ENCODE peak calls at places on chromosomes 11 and 22, in eight cellular contexts. G is tibial artery; T is cardiac muscle cell; M is IMR-90; E is HCT116; N is OCI-LY7; S is breast epithelium; P is CD8-positive, alpha-beta memory T cell. Q is an unnamed sample. For H3K9me3, the result is how much of the 10 kb centered on the place peaks cover.

GRCh38 chr11:130434521-130435223 is 6.3 kb upstream of the ADAMTS8 start:
- DNase-seq in G (peak), T (peak), M (peak), E (peak), N (peak), S (peak), P (peak), Q (peak)

GRCh38 chr11:60634151-60634550 is 65.3 kb upstream of the MS4A8 start:
- DNase-seq in G (no peak), T (peak), M (no peak), E (peak), N (peak), S (no peak), P (no peak), Q (peak)

GRCh38 chr11:119763071-119763715 is 34.2 kb upstream of the NECTIN1 start:
- DNase-seq in G (no peak), T (no peak), M (no peak), E (no peak), N (no peak), S (no peak), P (no peak), Q (no peak)

GRCh38 chr22:49712195-49712791 is 115.4 kb downstream of the BRD1 start:
- DNase-seq in G (no peak), T (peak), M (no peak), E (no peak), N (no peak), S (no peak), P (no peak), Q (no peak)

GRCh38 chr11:103359221-103359620 is 250.0 kb downstream of the DYNC2H1 start:
- DNase-seq in G (no peak), T (no peak), M (peak), E (no peak), N (no peak), S (no peak), P (no peak), Q (no peak)

GRCh38 chr11:128776434-128777284 is 82.8 kb downstream of the FLI1 start:
- DNase-seq in G (no peak), T (peak), M (peak), E (peak), N (peak), S (no peak), P (peak), Q (peak)

GRCh38 chr22:45309422-45310227 is at the start of gene FAM118A:
- DNase-seq in G (peak), T (peak), M (peak), E (peak), N (peak), S (peak), P (peak), Q (peak)

GRCh38 chr11:27592111-27592780 is 85.7 kb upstream of the LIN7C start:
- DNase-seq in G (no peak), T (no peak), M (peak), E (no peak), N (no peak), S (no peak), P (no peak), Q (no peak)

GRCh38 chr11:15379483-15379882 is 264.8 kb downstream of the INSC start:
- DNase-seq in G (no peak), T (no peak), M (no peak), E (no peak), N (no peak), S (no peak), P (no peak), Q (no peak)

GRCh38 chr22:22463855-22464540 is 44.5 kb downstream of the ZNF280B start:
- DNase-seq in G (no peak), T (peak), M (peak), E (peak), N (peak), S (no peak), P (peak), Q (peak)

GRCh38 chr11:115098037-115098436 is 406.2 kb downstream of the CADM1 start:
- DNase-seq in G (no peak), T (no peak), M (peak), E (no peak), N (no peak), S (no peak), P (no peak), Q (no peak)
- H3K9me3 ChIP-seq in G (under half), T (under half), M (under half), E (under half), N (under half), S (under half), P (under half), Q (under half)

GRCh38 chr11:63504054-63504453 is 1.8 kb upstream of the LGALS12 start:
- DNase-seq in G (no peak), T (no peak), M (no peak), E (no peak), N (no peak), S (no peak), P (no peak), Q (no peak)

GRCh38 chr11:63504933-63505586 is 824 bp upstream of the LGALS12 start:
- DNase-seq in G (no peak), T (no peak), M (no peak), E (no peak), N (no peak), S (no peak), P (no peak), Q (no peak)

GRCh38 chr11:63502252-63502820 is 3.5 kb upstream of the LGALS12 start:
- DNase-seq in G (no peak), T (no peak), M (no peak), E (no peak), N (no peak), S (no peak), P (no peak), Q (no peak)

GRCh38 chr11:63501236-63501635 is 4.6 kb upstream of the LGALS12 start:
- DNase-seq in G (no peak), T (no peak), M (no peak), E (no peak), N (no peak), S (no peak), P (no peak), Q (no peak)

GRCh38 chr11:63503492-63503891 is 2.4 kb upstream of the LGALS12 start:
- DNase-seq in G (no peak), T (no peak), M (no peak), E (no peak), N (no peak), S (no peak), P (no peak), Q (no peak)
- H3K9me3 ChIP-seq in G (under half), T (under half), M (under half), E (under half), N (under half), S (under half), P (under half), Q (under half)

GRCh38 chr11:61976813-61977475 is 9.5 kb upstream of the FTH1 start:
- DNase-seq in G (no peak), T (no peak), M (no peak), E (no peak), N (no peak), S (peak), P (no peak), Q (no peak)

GRCh38 chr11:61974766-61975631 is 7.6 kb upstream of the FTH1 start:
- DNase-seq in G (no peak), T (no peak), M (no peak), E (no peak), N (no peak), S (peak), P (no peak), Q (no peak)

GRCh38 chr11:61976420-61976800 is 9.0 kb upstream of the FTH1 start:
- DNase-seq in G (no peak), T (no peak), M (no peak), E (no peak), N (no peak), S (peak), P (no peak), Q (no peak)

GRCh38 chr11:61973603-61974162 is 6.2 kb upstream of the FTH1 start:
- DNase-seq in G (peak), T (no peak), M (no peak), E (no peak), N (no peak), S (peak), P (no peak), Q (no peak)

GRCh38 chr11:61975638-61976419 is 8.4 kb upstream of the FTH1 start:
- DNase-seq in G (no peak), T (no peak), M (no peak), E (no peak), N (no peak), S (peak), P (no peak), Q (no peak)
- H3K9me3 ChIP-seq in G (under half), T (under half), M (under half), E (under half), N (under half), S (under half), P (under half), Q (under half)

DNA sequence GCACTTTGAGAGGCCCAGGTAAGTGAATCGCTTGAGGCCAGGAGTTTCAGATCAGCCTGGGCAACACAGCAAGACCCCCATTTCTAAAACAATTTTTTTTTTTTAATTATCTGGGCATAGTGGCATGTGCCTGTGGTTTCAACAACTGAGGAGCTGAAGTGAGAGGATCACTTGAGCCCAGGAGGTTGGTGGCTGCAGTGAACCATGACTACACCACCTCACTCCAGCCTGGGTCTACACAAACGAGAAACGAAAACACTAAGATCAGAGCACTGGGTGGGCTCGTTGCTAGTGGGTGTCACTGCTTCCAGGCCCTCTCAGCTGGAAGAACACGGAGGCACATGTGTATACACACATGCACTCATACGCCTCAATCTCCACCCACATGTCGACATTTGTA is 4.1 kb upstream of the MOB2 start:
- DNase-seq in G (no peak), T (no peak), M (no peak), E (no peak), N (no peak), S (no peak), P (no peak), Q (no peak)
- H3K9me3 ChIP-seq in G (under half), T (under half), M (under half), E (under half), N (under half), S (under half), P (under half), Q (under half)

GRCh38 chr11:131665344-131665968 is 295.0 kb downstream of the NTM start:
- DNase-seq in G (no peak), T (no peak), M (no peak), E (no peak), N (no peak), S (no peak), P (no peak), Q (no peak)

GRCh38 chr11:131668867-131669780 is 298.7 kb downstream of the NTM start:
- DNase-seq in G (no peak), T (peak), M (peak), E (peak), N (peak), S (no peak), P (no peak), Q (peak)

GRCh38 chr11:131666617-131667016 is 296.2 kb downstream of the NTM start:
- DNase-seq in G (no peak), T (no peak), M (peak), E (no peak), N (no peak), S (no peak), P (no peak), Q (no peak)

GRCh38 chr11:131666006-131666405 is 295.6 kb downstream of the NTM start:
- DNase-seq in G (no peak), T (no peak), M (no peak), E (no peak), N (no peak), S (no peak), P (no peak), Q (no peak)

DNA sequence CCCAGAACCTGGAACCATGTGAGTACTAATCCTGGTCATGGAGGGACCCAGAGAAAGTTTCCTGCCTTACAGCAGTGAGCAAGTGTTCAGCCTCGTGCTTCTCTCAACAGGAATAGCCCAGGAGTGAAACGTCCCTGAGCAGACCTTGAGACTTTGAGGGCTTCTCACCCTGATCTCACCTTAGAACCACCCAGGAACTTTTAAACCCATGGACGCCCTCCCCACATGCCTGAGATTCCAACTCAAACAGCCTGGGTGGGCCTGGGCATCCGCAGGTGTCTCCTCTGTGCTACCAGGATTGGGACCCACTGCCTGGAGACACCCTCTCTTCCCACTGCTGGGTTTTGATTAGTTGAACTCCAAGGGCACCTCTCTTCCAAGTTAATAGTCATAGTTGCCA is 297.2 kb downstream of the NTM start:
- DNase-seq in G (no peak), T (no peak), M (no peak), E (no peak), N (no peak), S (no peak), P (no peak), Q (no peak)
- H3K9me3 ChIP-seq in G (under half), T (under half), M (under half), E (under half), N (under half), S (under half), P (under half), Q (under half)

DNA sequence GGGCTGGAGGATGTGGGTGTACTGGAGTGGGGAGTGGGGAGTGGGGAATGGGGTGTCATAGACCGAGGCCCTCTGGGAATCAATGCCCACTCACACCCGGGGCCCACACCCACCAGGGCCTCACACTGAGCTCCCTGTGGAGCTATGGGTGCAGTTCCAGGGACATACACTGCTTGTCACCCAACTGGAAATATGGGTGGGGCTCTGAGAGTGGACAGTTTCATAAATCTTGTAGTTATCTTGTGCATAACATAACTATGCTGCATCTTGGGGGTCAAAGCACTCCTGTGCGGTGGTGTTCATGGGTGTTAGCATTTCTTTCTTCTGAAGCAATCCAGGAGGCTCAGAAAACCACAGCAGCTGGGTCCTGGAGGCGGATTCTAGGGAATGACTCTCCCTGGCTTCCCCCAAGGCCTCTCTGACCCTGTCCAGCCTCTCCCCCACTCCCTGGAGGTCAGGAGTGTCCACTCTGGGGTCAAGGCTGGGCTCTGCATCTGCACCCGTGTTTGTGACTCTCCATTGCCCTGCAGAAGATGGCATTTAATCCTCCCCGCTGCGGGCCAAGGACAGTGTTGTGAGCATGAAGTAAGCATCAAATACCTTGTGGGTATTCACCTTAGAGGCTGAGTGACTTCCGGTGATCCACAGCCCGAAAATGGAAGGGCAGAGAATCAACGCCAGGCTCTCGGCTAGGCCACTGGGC is 172.5 kb downstream of the CTTN start:
- DNase-seq in G (no peak), T (no peak), M (no peak), E (no peak), N (no peak), S (no peak), P (no peak), Q (no peak)
- H3K9me3 ChIP-seq in G (under half), T (under half), M (under half), E (under half), N (under half), S (under half), P (under half), Q (under half)

DNA sequence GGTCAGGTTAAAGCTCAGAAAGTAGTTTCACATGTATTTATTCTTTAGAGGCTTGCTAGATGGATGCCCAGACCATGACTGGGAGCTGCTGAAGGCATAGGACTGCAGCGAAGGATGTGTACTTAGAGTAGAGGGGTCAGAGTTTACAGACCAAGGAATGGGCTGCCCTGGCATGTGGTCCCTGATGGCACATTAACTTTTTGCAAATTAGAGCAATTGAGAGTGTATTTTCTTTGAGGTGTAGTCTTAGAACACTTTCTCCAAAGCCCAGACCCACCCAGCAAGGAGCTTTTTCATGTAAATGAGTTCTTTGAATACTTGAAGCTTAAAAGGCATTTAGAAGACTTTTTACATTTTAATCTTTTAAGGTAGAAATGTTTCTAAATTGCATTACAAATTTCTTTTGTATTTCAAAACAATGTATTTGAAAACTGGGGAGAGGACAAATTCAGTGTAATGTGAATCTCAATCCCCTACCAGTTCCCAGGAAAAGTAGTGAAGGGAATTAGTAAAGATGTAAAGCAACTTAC is 9.0 kb downstream of the OR4X1 start:
- DNase-seq in G (no peak), T (no peak), M (no peak), E (no peak), N (no peak), S (no peak), P (no peak), Q (no peak)
- H3K9me3 ChIP-seq in G (under half), T (under half), M (under half), E (under half), N (under half), S (under half), P (under half), Q (under half)

DNA sequence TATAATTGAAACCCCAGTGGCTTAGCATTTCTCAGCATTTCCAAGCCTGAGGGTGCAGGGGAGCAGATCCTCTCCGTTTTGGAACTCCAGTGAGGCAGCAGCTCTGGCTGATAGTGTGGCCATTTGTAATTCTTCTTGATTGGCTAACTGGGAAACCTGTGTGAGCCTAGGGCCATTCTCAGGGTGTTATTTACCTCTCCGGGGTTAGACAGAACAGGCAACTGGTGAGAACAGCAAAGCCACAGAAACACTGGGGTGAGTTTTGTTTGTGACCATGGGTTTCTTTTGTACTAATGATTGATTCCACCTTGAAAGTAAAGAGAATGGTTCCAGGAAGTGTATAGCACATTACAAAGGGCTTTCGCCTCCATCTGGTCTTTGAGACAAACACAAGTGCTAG is 2.4 kb upstream of the OR4X2 start:
- DNase-seq in G (no peak), T (no peak), M (no peak), E (no peak), N (no peak), S (no peak), P (no peak), Q (no peak)
- H3K9me3 ChIP-seq in G (under half), T (under half), M (under half), E (under half), N (under half), S (under half), P (under half), Q (under half)

GRCh38 chr11:133302056-133302455 is 230.2 kb downstream of the OPCML start:
- DNase-seq in G (no peak), T (no peak), M (no peak), E (no peak), N (no peak), S (no peak), P (no peak), Q (no peak)
- H3K9me3 ChIP-seq in G (under half), T (under half), M (under half), E (under half), N (under half), S (under half), P (under half), Q (under half)

DNA sequence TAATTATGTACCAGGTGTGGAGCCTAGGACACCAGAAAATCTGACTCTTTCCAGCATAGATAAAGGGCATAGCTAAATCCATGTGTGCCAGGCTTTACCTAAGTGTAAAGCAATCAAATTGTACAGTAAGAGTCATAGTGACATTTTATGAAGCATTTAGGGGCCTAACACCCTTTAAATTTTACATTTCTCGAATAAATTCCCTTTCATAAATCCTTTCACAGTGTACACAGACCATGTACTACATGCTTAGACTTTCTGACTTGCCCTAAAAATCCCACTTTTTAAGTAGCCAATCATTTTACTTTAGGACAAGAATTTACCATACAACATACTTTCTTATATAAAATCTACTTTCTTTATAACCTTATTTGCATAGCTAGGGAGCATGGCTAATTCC is 727.6 kb upstream of the LUZP2 start:
- DNase-seq in G (no peak), T (no peak), M (no peak), E (no peak), N (no peak), S (no peak), P (no peak), Q (no peak)
- H3K9me3 ChIP-seq in G (under half), T (under half), M (under half), E (under half), N (under half), S (under half), P (under half), Q (under half)

Q was measured in A673.